ENCODE peak calls at places on chromosome 12, in nine cellular contexts. X, P, F, L, H, E, Z, K and Q are unnamed samples.

GRCh38 chr12:64099430-64099829 is 122.7 kb downstream of the KICS2 start:
- DNase-seq in F (no peak), H (no peak), P (peak), L (no peak), E (peak), X (peak), Z (no peak), K (no peak), Q (peak)

GRCh38 chr12:100827901-100828520 is 33.4 kb downstream of the ANO4 start:
- DNase-seq in E (peak), K (no peak), Z (peak), H (no peak), F (no peak), X (no peak), P (no peak), L (no peak), Q (no peak)

GRCh38 chr12:118850244-118850825 is 131.0 kb upstream of the SRRM4 start:
- DNase-seq in E (peak), L (no peak), Z (peak), P (no peak), H (peak), K (no peak), F (no peak), X (no peak), Q (no peak)

GRCh38 chr12:2183556-2184541 is 131.1 kb downstream of the CACNA1C start:
- DNase-seq in P (peak), F (no peak), L (no peak), Z (no peak), E (no peak), H (no peak), K (peak), X (no peak), Q (no peak)

GRCh38 chr12:62860501-62861156 is 74.3 kb downstream of the PPM1H start:
- DNase-seq in K (no peak), Z (no peak), P (no peak), L (no peak), X (no peak), E (no peak), H (no peak), F (no peak), Q (peak)

GRCh38 chr12:4997939-4998338 is 45.7 kb upstream of the KCNA5 start:
- DNase-seq in K (peak), P (peak), H (no peak), F (no peak), E (peak), L (peak), X (peak), Z (no peak), Q (peak)

GRCh38 chr12:59861635-59862034 is 265.8 kb downstream of the SLC16A7 start:
- DNase-seq in L (no peak), K (no peak), P (no peak), Z (no peak), X (no peak), E (no peak), F (no peak), H (no peak), Q (no peak)

GRCh38 chr12:79690156-79690605 is 583 bp downstream of the PAWR start:
- DNase-seq in Z (peak), H (no peak), K (no peak), L (no peak), E (no peak), F (peak), P (peak), X (peak), Q (peak)

GRCh38 chr12:7498832-7499231 is 4.7 kb downstream of the CD163 start:
- DNase-seq in F (no peak), X (no peak), H (no peak), E (no peak), L (no peak), P (no peak), Z (no peak), K (no peak), Q (no peak)

GRCh38 chr12:66066071-66066928 is 64.2 kb downstream of the LLPH start:
- DNase-seq in X (no peak), Z (no peak), L (no peak), F (no peak), H (no peak), E (no peak), K (no peak), P (no peak), Q (no peak)

GRCh38 chr12:10497602-10498001 is 8.1 kb upstream of the EIF2S3B start:
- DNase-seq in H (no peak), E (no peak), L (no peak), Z (no peak), F (no peak), P (no peak), X (no peak), K (no peak), Q (no peak)

GRCh38 chr12:101594700-101595099 is at the start of gene MYBPC1:
- DNase-seq in K (no peak), Z (no peak), F (no peak), E (peak), X (no peak), L (peak), P (no peak), H (no peak), Q (no peak)

GRCh38 chr12:129160282-129160681 is 307.0 kb downstream of the GLT1D1 start:
- DNase-seq in P (no peak), E (no peak), H (no peak), Z (no peak), K (no peak), X (no peak), L (no peak), F (no peak), Q (no peak)

GRCh38 chr12:118743896-118744700 is 237.2 kb upstream of the SRRM4 start:
- DNase-seq in Z (no peak), F (no peak), E (no peak), X (no peak), K (no peak), P (no peak), H (no peak), L (no peak), Q (no peak)

GRCh38 chr12:2892246-2892645 is 1.6 kb downstream of the TULP3 start:
- DNase-seq in X (no peak), E (no peak), K (no peak), P (no peak), L (no peak), Z (no peak), H (no peak), F (no peak), Q (no peak)

GRCh38 chr12:114901316-114901715 is 217.3 kb upstream of the TBX3 start:
- DNase-seq in H (no peak), F (no peak), K (no peak), P (no peak), L (no peak), E (no peak), X (no peak), Z (no peak), Q (no peak)

GRCh38 chr12:119772431-119772830 is 104.5 kb downstream of the PRKAB1 start:
- DNase-seq in P (no peak), F (no peak), E (no peak), L (no peak), H (no peak), X (no peak), K (no peak), Z (no peak), Q (no peak)

GRCh38 chr12:46377678-46378077 is 5.1 kb upstream of the SLC38A2 start:
- DNase-seq in K (no peak), H (no peak), E (no peak), X (no peak), L (no peak), Z (no peak), P (no peak), F (no peak), Q (no peak)

GRCh38 chr12:131825146-131825892 is 2.9 kb upstream of the MMP17 start:
- DNase-seq in L (no peak), E (no peak), P (no peak), K (no peak), H (no peak), X (no peak), F (peak), Z (no peak), Q (no peak)

GRCh38 chr12:15644700-15645099 is 144.5 kb downstream of the EPS8 start:
- DNase-seq in F (no peak), E (no peak), P (no peak), H (no peak), K (no peak), L (no peak), Z (no peak), X (no peak), Q (no peak)

GRCh38 chr12:95836630-95837239 is 22.0 kb upstream of the SNRPF start:
- DNase-seq in F (no peak), L (no peak), K (no peak), E (peak), H (no peak), Z (no peak), X (no peak), P (no peak), Q (no peak)

GRCh38 chr12:10718279-10718821 is 4.8 kb downstream of the YBX3 start:
- DNase-seq in X (no peak), E (no peak), K (no peak), P (no peak), F (no peak), Z (no peak), H (no peak), L (peak), Q (no peak)

GRCh38 chr12:44019118-44019517 is 183.2 kb downstream of the TMEM117 start:
- DNase-seq in H (no peak), E (no peak), P (no peak), F (no peak), K (no peak), L (no peak), X (no peak), Z (no peak), Q (no peak)

DNA sequence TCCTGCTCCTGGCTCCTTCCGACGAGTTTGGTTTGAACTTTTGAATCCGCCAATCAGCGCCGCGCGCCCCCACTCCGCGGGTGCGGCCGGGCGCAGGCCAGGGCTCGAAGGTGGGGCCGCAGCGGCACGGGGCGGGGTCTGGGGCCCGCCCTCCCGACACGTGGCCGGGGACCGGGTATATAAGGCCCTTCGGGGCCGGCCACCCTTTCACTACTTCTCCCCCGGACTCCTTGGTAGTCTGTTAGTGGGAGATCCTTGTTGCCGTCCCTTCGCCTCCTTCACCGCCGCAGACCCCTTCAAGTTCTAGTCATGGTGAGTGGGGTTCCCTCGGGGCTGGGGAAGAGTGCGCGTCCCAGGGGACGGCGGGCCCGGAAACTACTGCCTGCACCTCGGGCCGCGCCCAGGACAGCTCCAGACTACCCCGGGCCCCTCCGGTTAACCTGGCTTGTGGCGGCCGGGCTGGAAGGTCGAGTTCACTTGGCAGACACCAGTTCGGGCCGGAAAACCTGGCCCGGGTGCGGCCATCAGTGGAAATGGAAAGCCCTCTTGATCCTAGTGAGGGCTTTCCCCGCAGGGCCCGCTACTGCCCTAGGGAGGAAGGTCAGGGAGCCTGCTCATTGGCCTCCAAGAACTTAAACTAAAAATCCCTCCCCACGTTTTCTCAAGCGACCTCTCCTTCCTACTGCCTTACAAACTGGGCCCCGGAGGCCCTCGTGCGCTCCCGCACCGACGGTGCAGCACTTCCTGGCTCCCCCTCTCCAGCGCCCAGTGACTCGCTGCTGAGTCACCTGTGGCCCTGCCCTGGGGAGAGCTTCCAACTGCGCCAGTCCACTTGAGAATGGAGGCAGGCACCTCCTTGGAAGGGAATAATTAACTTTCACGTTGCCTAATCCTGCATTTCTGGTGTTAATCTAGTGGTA is at the start of gene TUBA1C:
- DNase-seq in K (peak), E (peak), L (peak), F (peak), H (peak), P (peak), X (peak), Z (peak), Q (peak)
- TF ChIP-seq POLR2A in K (peak), E (peak), L (peak), F (peak), H (peak), P (peak), X (peak), Z (peak), Q (peak)

DNA sequence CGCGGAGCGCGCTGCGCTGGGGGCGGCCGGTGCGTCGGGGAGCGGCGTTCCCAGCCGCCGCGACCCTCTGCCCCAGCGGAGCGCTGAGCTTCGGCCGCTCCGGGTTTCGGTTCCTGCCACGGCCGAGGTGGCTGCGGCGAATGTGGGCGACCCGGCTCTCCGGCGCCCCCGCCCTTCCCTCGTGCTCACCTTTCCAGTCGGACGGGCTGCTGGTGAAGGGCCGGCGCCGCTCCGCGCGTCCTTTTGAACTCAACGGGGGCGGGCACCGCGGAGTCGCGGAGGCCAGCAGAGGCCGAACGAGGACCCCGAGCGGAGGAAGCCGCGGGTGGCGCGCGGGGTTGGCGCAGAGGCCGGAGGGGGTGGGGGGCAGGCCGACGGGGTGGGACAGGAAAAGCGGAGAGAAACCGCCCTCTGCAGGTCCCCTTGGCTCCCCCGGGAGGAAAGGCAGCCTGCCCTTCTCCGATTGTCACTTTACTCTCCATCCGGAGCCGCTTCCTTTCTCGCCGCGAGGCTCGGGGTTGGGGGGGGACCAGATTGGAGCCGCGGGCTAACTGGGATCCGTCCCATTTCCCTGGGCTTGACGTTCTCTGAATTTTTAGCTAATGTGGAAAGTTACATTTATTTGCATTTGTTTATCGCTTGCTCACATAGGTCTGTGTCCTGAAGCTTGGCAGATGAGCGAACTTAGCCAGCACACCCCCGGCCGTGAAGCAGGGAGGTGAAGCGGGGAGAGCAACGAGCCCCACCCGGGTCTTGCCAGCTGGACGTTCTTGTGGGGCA is at the start of gene SMAGP:
- DNase-seq in X (peak), Z (peak), E (peak), P (peak), L (no peak), H (peak), F (peak), K (peak), Q (peak)
- TF ChIP-seq CTCF in X (no peak), Z (no peak), E (no peak), P (no peak), L (no peak), H (no peak), F (no peak), K (no peak), Q (no peak)

DNA sequence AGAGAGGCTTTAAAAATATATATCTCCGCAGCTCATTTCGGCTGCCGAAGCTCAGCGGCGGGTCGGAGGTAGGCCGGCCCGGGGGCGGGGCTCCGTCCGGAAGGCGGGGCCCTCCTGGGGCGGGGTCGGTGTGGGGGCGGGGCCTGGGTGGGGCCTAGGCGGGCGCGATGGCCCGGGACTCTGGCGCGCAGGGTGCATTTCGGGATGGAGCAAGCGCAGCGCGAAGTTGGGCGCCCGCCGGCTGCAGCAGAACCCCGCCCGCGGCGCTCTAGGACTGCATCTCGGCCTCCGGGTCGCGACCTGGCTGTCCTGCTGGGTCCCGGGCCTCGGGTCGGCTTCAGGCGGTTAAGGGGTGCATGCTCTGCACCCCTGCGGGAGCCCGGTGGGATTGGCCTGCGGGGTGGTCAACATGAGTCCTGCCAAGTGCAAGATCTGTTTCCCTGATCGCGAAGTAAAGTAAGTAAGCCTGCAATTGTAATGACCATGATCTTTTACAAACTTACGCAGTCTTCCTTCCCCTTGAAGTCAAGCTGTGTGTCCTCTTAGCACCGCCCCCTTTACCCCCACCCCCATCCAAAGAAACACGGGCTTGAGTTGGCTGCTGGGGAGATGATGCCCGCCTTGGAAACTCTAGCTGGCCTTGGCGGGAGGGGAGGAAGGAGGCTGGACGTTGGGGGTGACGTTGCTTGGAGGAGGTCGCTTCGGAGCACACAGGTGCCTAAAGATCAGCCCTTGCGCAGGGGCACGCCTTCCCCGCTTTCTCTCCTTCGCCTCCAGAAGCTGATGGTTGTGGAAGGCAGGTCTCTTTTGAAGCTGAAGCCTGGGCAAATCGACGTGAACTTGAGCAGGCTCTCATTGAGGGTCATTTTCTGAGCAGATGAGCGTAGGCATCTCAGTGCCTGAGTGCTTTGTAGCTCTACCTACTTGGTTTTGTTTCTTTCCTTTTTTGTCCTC is 38.4 kb downstream of the ACACB start:
- DNase-seq in L (peak), X (peak), Z (peak), P (peak), E (peak), F (peak), K (peak), H (peak), Q (peak)
- TF ChIP-seq POLR2A in L (peak), X (peak), Z (peak), P (peak), E (peak), F (peak), K (no peak), H (peak), Q (peak)

GRCh38 chr12:98741615-98742265 is 96.7 kb downstream of the APAF1 start:
- DNase-seq in L (no peak), Z (no peak), X (no peak), K (no peak), F (no peak), H (no peak), E (no peak), P (no peak), Q (no peak)

GRCh38 chr12:98741229-98741614 is 96.1 kb downstream of the APAF1 start:
- DNase-seq in X (no peak), F (no peak), K (no peak), L (no peak), H (no peak), Z (no peak), E (no peak), P (no peak), Q (no peak)

GRCh38 chr12:98744692-98745091 is 99.6 kb downstream of the APAF1 start:
- DNase-seq in X (no peak), Z (no peak), H (no peak), L (no peak), F (peak), E (no peak), K (no peak), P (no peak), Q (peak)

GRCh38 chr12:98745578-98746391 is 100.7 kb downstream of the APAF1 start:
- DNase-seq in Z (no peak), P (peak), H (no peak), F (peak), X (no peak), E (no peak), K (no peak), L (no peak), Q (peak)

DNA sequence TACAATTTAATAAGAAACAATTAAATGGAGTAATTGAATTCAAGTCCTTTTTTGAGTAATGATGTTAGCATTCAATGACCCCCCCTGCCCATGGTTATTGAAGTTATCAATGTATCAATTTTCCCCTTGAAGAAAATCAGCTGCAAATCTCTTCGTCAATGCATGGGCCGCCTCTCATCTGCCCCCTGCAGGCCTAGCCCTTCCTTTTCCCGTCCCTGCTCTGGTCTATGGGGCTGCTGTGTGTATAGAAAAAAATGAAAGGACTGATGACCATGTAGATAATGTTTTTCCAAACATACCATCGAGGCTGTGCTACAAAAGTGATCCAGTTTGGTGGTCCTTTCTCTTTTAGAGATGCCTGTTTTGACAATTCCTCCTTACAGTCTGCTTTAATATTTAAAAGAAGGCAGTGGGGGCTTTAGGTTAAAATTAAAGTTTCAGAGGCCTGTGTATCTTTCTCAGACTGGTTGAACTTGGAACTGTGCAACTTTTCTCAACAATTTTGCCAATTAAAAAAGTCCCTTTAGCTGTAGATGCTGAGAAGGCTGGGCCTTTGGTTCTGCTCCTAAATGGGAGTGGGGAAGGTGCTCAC is 98.4 kb downstream of the APAF1 start:
- DNase-seq in K (no peak), X (no peak), L (no peak), H (no peak), F (no peak), P (no peak), Z (peak), E (peak), Q (peak)
- TF ChIP-seq CTCF in K (no peak), X (no peak), L (no peak), H (no peak), F (no peak), P (no peak), Z (peak), E (peak), Q (peak)

DNA sequence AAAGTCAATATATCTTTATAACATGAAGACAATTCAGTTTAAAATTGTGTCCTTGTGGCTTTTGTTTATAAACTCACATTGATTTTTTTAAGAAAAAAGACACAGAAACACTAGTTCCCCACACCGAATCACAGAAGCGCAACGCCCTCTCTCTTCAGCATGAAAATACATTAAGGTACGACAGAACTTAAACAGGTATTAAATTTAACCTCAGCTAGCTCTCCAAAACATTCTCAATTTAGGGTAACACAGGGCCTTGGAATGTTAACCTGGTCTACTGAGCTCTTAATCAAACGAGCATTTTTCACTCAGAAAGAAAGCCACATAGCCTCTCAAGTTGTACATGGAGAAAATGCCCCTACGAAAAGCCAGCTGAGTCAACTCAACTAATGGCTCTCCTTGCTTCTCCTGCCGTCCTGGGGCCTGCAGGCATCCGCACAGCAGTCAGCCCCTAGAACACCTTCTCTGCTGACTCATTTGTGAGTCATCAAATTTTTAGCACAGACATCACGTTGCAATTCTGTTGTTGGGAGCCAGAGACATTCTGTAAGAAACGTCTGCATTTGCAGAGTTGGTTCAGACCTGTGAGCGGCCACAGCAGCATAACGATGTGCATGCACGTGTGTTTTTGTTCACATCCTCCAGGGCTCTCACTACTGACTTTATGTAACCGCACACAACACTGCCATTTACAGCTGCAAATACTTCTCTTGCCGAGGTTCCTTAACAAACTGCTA is 141.6 kb downstream of the ITPR2 start:
- DNase-seq in X (no peak), K (no peak), P (no peak), Z (no peak), E (peak), L (no peak), H (no peak), F (peak), Q (peak)
- TF ChIP-seq POLR2A in X (no peak), K (no peak), P (no peak), Z (no peak), E (no peak), L (no peak), H (no peak), F (no peak), Q (peak)